ENCODE peak calls at places on chromosomes 12 and 14, in six cellular contexts. N is tibial artery; U is pancreas; S is CD8-positive, alpha-beta memory T cell; Q is right atrium auricular region; G is psoas muscle. O is an unnamed sample.

GRCh38 chr14:54567634-54568561 is 970 bp downstream of the SAMD4A start:
- DNase-seq in N (peak; percentile 79), S (peak; percentile 14), Q (no peak), U (peak; percentile 39), G (peak; percentile 58), O (no peak)

GRCh38 chr12:14614704-14615121 is 47.0 kb upstream of the PLBD1 start:
- DNase-seq in S (no peak), G (no peak), N (no peak), U (no peak), Q (no peak), O (peak; percentile 48)

GRCh38 chr14:34003691-34004090 is 52.8 kb upstream of the EGLN3 start:
- DNase-seq in S (no peak), N (no peak), U (no peak), Q (no peak), G (peak; percentile 14), O (no peak)

GRCh38 chr14:64026600-64026999 is 173.8 kb downstream of the SYNE2 start:
- DNase-seq in G (no peak), U (no peak), N (no peak), Q (no peak), S (no peak), O (no peak)

GRCh38 chr12:28367993-28368392 is 177.7 kb downstream of the CCDC91 start:
- DNase-seq in N (no peak), G (no peak), S (no peak), U (no peak), Q (no peak), O (no peak)

GRCh38 chr14:37142835-37143499 is 29.4 kb downstream of the SLC25A21 start:
- DNase-seq in N (no peak), S (no peak), G (no peak), Q (no peak), U (no peak), O (no peak)

GRCh38 chr12:92034858-92035401 is 110.7 kb downstream of the BTG1 start:
- DNase-seq in U (peak; percentile 70), G (peak; percentile 25), N (peak; percentile 70), Q (no peak), S (peak; percentile 21), O (peak; percentile 88)

GRCh38 chr12:131132118-131132892 is 178.6 kb downstream of the ADGRD1 start:
- DNase-seq in G (peak; percentile 68), S (peak; percentile 60), N (peak; percentile 66), U (peak; percentile 21), Q (peak; percentile 66), O (no peak)

GRCh38 chr14:23379331-23380196 is 2.7 kb downstream of the CMTM5 start:
- DNase-seq in S (peak; percentile 49), U (peak; percentile 87), N (no peak), Q (peak; percentile 76), G (peak; percentile 58), O (peak; percentile 8)

GRCh38 chr12:68381476-68381875 is 49.3 kb upstream of the MDM1 start:
- DNase-seq in G (no peak), U (no peak), S (no peak), Q (no peak), N (no peak), O (no peak)

GRCh38 chr14:74510955-74511354 is 17.4 kb downstream of the ISCA2 start:
- DNase-seq in S (no peak), U (no peak), Q (no peak), N (peak; percentile 83), G (peak; percentile 34), O (peak; percentile 29)

GRCh38 chr12:122834229-122834920 is 882 bp upstream of the HIP1R start:
- DNase-seq in S (no peak), Q (no peak), U (no peak), G (no peak), N (peak; percentile 75), O (no peak)

GRCh38 chr14:106846218-106846617 is 1319.8 kb downstream of the TMEM121 start:
- DNase-seq in S (no peak), Q (no peak), G (no peak), U (no peak), N (no peak), O (no peak)

GRCh38 chr14:75484711-75485429 is 37.4 kb upstream of the BATF start:
- DNase-seq in N (no peak), U (no peak), S (no peak), Q (no peak), G (no peak), O (no peak)

GRCh38 chr14:68602507-68602906 is 190.4 kb downstream of the ZFP36L1 start:
- DNase-seq in U (no peak), S (no peak), G (no peak), Q (no peak), N (peak; percentile 5), O (no peak)

GRCh38 chr14:61475316-61475715 is 153.9 kb downstream of the PRKCH start:
- DNase-seq in U (no peak), Q (no peak), N (no peak), S (no peak), G (no peak), O (no peak)

GRCh38 chr14:61474671-61475070 is 153.3 kb downstream of the PRKCH start:
- DNase-seq in N (no peak), G (no peak), U (no peak), S (no peak), Q (no peak), O (no peak)

GRCh38 chr14:61476737-61477410 is 155.5 kb downstream of the PRKCH start:
- DNase-seq in G (no peak), Q (peak; percentile 90), U (no peak), N (peak; percentile 73), S (peak; percentile 32), O (no peak)

GRCh38 chr14:61477845-61478438 is 156.6 kb downstream of the PRKCH start:
- DNase-seq in G (peak; percentile 74), U (peak; percentile 74), Q (peak; percentile 79), N (peak; percentile 96), S (no peak), O (no peak)

GRCh38 chr14:61476105-61476736 is 154.8 kb downstream of the PRKCH start:
- DNase-seq in S (no peak), U (no peak), N (no peak), Q (no peak), G (no peak), O (no peak)
- H3K27ac ChIP-seq in S (peak overlapping the region; percentile 80), U (peak overlapping the region; percentile 57), N (peak overlapping the region; percentile 82), Q (peak overlapping the region; percentile 82), G (peak overlapping the region; percentile 81), O (peak overlapping the region; percentile 56)

GRCh38 chr14:101504096-101504948 is 57.0 kb upstream of the DIO3 start:
- DNase-seq in S (no peak), G (no peak), U (no peak), Q (peak; percentile 38), N (peak; percentile 59), O (no peak)

GRCh38 chr14:101505216-101505970 is 55.9 kb upstream of the DIO3 start:
- DNase-seq in S (no peak), U (no peak), G (no peak), N (peak; percentile 62), Q (peak; percentile 54), O (no peak)

GRCh38 chr14:101502761-101503392 is 58.4 kb upstream of the DIO3 start:
- DNase-seq in N (peak; percentile 52), Q (peak; percentile 51), S (no peak), U (no peak), G (no peak), O (no peak)

GRCh38 chr14:101501858-101502615 is 59.3 kb upstream of the DIO3 start:
- DNase-seq in N (peak; percentile 41), G (no peak), S (no peak), U (no peak), Q (peak; percentile 28), O (no peak)

DNA sequence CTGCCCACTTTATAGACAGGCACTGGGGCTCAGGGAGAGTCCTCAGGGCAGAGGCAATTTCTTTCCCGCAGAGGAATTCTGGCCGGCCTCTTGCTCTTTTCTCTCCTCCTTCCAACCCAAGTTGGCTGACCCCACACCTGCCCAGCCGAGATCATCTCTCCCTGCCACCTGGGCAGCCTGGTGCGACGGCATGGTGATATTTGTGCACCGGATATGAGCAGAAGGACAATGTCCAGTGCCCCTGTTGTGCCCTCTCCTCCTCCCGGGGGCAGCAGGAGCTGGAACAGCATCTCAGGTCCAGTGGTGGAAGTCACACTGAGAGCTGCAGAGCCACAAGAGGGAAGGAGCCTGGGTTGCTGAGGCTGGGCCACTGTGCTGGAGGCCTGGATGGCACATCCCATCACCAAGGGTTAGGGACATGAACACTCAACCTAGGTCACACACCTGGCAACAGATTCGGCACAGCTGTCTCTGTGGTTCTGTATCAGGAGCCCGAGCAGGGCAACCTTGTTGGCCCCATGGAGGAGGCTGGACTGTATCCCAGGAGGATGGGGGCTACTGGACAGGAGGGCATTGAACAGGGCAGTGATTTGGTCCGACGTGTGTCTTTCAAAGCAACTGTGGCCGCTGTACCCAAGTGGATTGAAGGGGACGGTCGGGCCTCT is 57.7 kb upstream of the DIO3 start:
- DNase-seq in S (no peak), Q (peak; percentile 40), U (no peak), N (peak; percentile 53), G (no peak), O (no peak)
- H3K27ac ChIP-seq in S (no peak overlapping the region), Q (no peak overlapping the region), U (no peak overlapping the region), N (no peak overlapping the region), G (no peak overlapping the region), O (no peak overlapping the region)

GRCh38 chr14:38357557-38357956 is 101.7 kb upstream of the CLEC14A start:
- DNase-seq in G (no peak), S (no peak), U (no peak), N (no peak), Q (no peak), O (no peak)
- H3K27ac ChIP-seq in G (no peak overlapping the region), S (no peak overlapping the region), U (no peak overlapping the region), N (no peak overlapping the region), Q (no peak overlapping the region), O (no peak overlapping the region)

GRCh38 chr12:11862794-11863193 is 207.9 kb upstream of the BCL2L14 start:
- DNase-seq in Q (no peak), G (no peak), U (peak; percentile 33), S (no peak), N (no peak), O (no peak)
- H3K27ac ChIP-seq in Q (peak overlapping the region; percentile 71), G (peak overlapping the region; percentile 81), U (peak overlapping the region; percentile 58), S (no peak overlapping the region), N (peak overlapping the region; percentile 78), O (no peak overlapping the region)

GRCh38 chr12:1594045-1594294 is 411 bp downstream of the FBXL14 start:
- DNase-seq in S (no peak), Q (no peak), G (peak; percentile 75), N (no peak), U (peak; percentile 70), O (no peak)
- H3K27ac ChIP-seq in S (peak overlapping the region; percentile 78), Q (peak overlapping the region; percentile 81), G (peak overlapping the region; percentile 91), N (peak overlapping the region; percentile 93), U (peak overlapping the region; percentile 67), O (peak overlapping the region; percentile 86)

GRCh38 chr12:79275631-79276030 is 411.1 kb downstream of the SYT1 start:
- DNase-seq in Q (no peak), G (no peak), N (no peak), S (no peak), U (no peak), O (no peak)
- H3K27ac ChIP-seq in Q (no peak overlapping the region), G (no peak overlapping the region), N (no peak overlapping the region), S (no peak overlapping the region), U (no peak overlapping the region), O (no peak overlapping the region)

GRCh38 chr12:71764587-71765321 is 10.1 kb downstream of the RAB21 start:
- DNase-seq in Q (no peak), N (no peak), G (no peak), S (no peak), U (no peak), O (no peak)

GRCh38 chr12:71760471-71760870 is 5.8 kb downstream of the RAB21 start:
- DNase-seq in Q (no peak), G (no peak), S (no peak), N (no peak), U (no peak), O (no peak)

GRCh38 chr12:71767183-71767582 is 12.5 kb downstream of the RAB21 start:
- DNase-seq in U (no peak), Q (no peak), G (no peak), N (no peak), S (no peak), O (no peak)

GRCh38 chr12:71766202-71766601 is 11.5 kb downstream of the RAB21 start:
- DNase-seq in G (no peak), Q (no peak), N (no peak), U (no peak), S (no peak), O (no peak)

GRCh38 chr12:71763682-71764379 is 9.2 kb downstream of the RAB21 start:
- DNase-seq in Q (no peak), N (no peak), U (no peak), S (no peak), G (no peak), O (no peak)
- H3K27ac ChIP-seq in Q (no peak overlapping the region), N (no peak overlapping the region), U (no peak overlapping the region), S (no peak overlapping the region), G (no peak overlapping the region), O (no peak overlapping the region)